ENCODE peak calls at places on chromosomes 13 and 19, in four cellular contexts. B is uterus, H is heart left ventricle, G is hepatocyte. W is an unnamed sample. For H3K27me3, the result is how much of the 10 kb centered on the place peaks cover.

GRCh38 chr19:48398329-48399235 is 5.1 kb downstream of the GRIN2D start:
- DNase-seq in H (peak), B (no peak), G (peak), W (peak)

GRCh38 chr13:112733112-112733511 is 43.3 kb downstream of the ATP11A start:
- DNase-seq in H (no peak), B (no peak), G (no peak), W (no peak)

GRCh38 chr19:14113762-14114414 is 3.7 kb downstream of the PRKACA start:
- DNase-seq in H (peak), B (no peak), G (peak), W (no peak)

GRCh38 chr19:50906217-50906616 is 5.0 kb downstream of the KLK4 start:
- DNase-seq in B (no peak), G (peak), H (no peak), W (peak)

GRCh38 chr19:752652-753517 is 2.0 kb downstream of the MISP start:
- DNase-seq in G (peak), B (no peak), H (no peak), W (no peak)

GRCh38 chr19:13154241-13154778 is 4.1 kb downstream of the IER2 start:
- DNase-seq in B (peak), G (peak), H (peak), W (peak)

GRCh38 chr19:662207-662961 is 630 bp downstream of the RNF126 start:
- DNase-seq in H (peak), G (peak), B (no peak), W (peak)

GRCh38 chr19:15836345-15836594 is 20.8 kb upstream of the OR10H1 start:
- DNase-seq in H (no peak), G (no peak), B (peak), W (no peak)

GRCh38 chr19:19074172-19074905 is 10.5 kb downstream of the SLC25A42 start:
- DNase-seq in B (no peak), H (no peak), G (no peak), W (no peak)

GRCh38 chr19:30665449-30665848 is 293.3 kb downstream of the ZNF536 start:
- DNase-seq in G (no peak), B (no peak), H (no peak), W (no peak)

GRCh38 chr13:40969169-40969901 is 49.8 kb downstream of the ELF1 start:
- DNase-seq in G (no peak), H (no peak), B (no peak), W (no peak)

GRCh38 chr13:67932991-67933390 is 702.9 kb upstream of the PCDH9 start:
- DNase-seq in G (no peak), B (no peak), H (no peak), W (no peak)

GRCh38 chr13:104553156-104553555 is 1486.9 kb upstream of the SLC10A2 start:
- DNase-seq in B (no peak), G (no peak), H (no peak), W (no peak)

GRCh38 chr19:33302974-33303790 is 848 bp upstream of the CEBPA start:
- DNase-seq in H (peak), G (peak), B (peak), W (peak)

GRCh38 chr13:63463782-63464610 is 2048.3 kb upstream of the PCDH20 start:
- DNase-seq in H (no peak), B (no peak), G (no peak), W (no peak)

GRCh38 chr13:49374585-49375290 is 69.1 kb downstream of the CAB39L start:
- DNase-seq in G (no peak), H (no peak), B (no peak), W (no peak)

GRCh38 chr19:4379383-4380253 is 20.7 kb downstream of the SH3GL1 start:
- DNase-seq in B (peak), G (no peak), H (no peak), W (peak)

GRCh38 chr19:28168557-28168956 is 1044.4 kb downstream of the UQCRFS1 start:
- DNase-seq in H (no peak), G (no peak), B (no peak), W (no peak)

GRCh38 chr19:28166025-28166424 is 1046.9 kb downstream of the UQCRFS1 start:
- DNase-seq in B (no peak), G (no peak), H (no peak), W (no peak)

GRCh38 chr19:28170066-28170465 is 1042.9 kb downstream of the UQCRFS1 start:
- DNase-seq in B (no peak), H (no peak), G (no peak), W (no peak)

GRCh38 chr19:28171983-28172382 is 1041.0 kb downstream of the UQCRFS1 start:
- DNase-seq in B (no peak), H (no peak), G (no peak), W (no peak)

GRCh38 chr19:28169168-28169862 is 1043.6 kb downstream of the UQCRFS1 start:
- DNase-seq in H (no peak), B (no peak), G (no peak), W (no peak)
- TF ChIP-seq CTCF in H (no peak), B (no peak), G (no peak), W (no peak)

GRCh38 chr19:2054763-2055162 is 3.7 kb upstream of the MKNK2 start:
- DNase-seq in H (no peak), B (no peak), G (no peak), W (no peak)
- H3K27ac ChIP-seq in H (peak), B (peak), G (no peak), W (no peak)

DNA sequence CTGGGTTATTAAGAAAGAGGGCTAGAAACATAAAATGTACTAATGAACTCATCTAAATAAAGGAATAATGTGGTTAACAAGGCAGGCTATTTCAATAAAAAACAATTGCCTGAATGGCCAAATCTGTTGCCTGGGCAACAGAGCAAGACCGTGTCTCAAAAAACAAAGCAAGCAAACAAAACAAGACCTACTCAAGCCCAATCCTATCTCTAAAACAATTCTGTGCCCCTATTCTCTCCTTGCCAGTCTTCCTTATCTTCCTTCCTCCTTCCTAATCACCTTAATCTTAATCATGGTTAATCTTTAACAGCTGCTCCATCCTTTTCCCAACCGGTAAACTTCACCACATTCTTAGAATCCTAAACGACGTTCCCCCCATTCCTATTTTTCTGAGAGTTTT is 12.1 kb downstream of the IGFL1 start:
- DNase-seq in H (no peak), G (no peak), B (no peak), W (no peak)
- H3K27me3 ChIP-seq in H (half or more), G (under half), B (under half), W (under half)

GRCh38 chr13:43805071-43805468 is 18.3 kb upstream of the ENOX1 start:
- DNase-seq in H (no peak), G (peak), B (peak), W (no peak)

GRCh38 chr13:43800828-43801227 is 14.1 kb upstream of the ENOX1 start:
- DNase-seq in B (no peak), G (no peak), H (no peak), W (no peak)

GRCh38 chr13:43805681-43806128 is 18.9 kb upstream of the ENOX1 start:
- DNase-seq in G (no peak), H (no peak), B (no peak), W (peak)

GRCh38 chr13:43802511-43802910 is 15.7 kb upstream of the ENOX1 start:
- DNase-seq in H (no peak), B (no peak), G (no peak), W (no peak)

DNA sequence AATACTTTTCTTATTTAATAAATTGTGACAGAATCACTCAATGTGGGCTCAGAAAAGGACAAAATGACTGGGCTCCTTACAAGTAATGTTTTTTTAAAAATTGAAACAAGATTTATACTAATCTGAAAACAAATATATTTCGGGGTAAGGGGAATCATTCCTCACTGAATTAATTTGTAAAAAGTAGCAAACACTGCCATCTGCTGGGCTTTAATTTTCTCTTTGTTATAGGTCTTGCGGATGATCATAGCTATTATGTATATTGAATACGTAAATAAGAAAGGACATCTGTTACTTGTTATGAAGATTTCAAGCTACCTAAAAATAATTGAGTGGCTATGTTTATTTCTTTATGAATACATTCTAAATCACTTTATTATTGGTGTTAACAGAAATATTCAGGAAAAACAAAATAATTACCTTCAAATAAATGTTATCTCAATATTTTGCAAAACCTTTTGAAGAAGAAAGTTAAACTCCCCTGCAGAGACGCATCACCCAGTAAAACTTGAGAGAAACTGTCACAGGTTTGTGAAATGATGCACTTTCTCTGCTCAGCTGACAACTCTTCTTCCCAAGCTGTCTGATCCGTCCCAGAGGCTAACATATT is 17.8 kb upstream of the ENOX1 start:
- DNase-seq in B (no peak), G (peak), H (no peak), W (peak)
- TF ChIP-seq CTCF in B (peak), G (peak), H (peak), W (peak)

GRCh38 chr13:45122941-45123340 is 2.6 kb downstream of the GTF2F2 start:
- DNase-seq in G (no peak), H (no peak), B (no peak), W (no peak)

GRCh38 chr13:45119990-45120864 is at the start of gene GTF2F2:
- DNase-seq in G (peak), H (peak), B (peak), W (peak)

GRCh38 chr13:45119469-45119989 is 781 bp upstream of the GTF2F2 start:
- DNase-seq in H (no peak), G (peak), B (no peak), W (no peak)

GRCh38 chr13:45120967-45121366 is 657 bp downstream of the GTF2F2 start:
- DNase-seq in H (no peak), B (no peak), G (no peak), W (no peak)

DNA sequence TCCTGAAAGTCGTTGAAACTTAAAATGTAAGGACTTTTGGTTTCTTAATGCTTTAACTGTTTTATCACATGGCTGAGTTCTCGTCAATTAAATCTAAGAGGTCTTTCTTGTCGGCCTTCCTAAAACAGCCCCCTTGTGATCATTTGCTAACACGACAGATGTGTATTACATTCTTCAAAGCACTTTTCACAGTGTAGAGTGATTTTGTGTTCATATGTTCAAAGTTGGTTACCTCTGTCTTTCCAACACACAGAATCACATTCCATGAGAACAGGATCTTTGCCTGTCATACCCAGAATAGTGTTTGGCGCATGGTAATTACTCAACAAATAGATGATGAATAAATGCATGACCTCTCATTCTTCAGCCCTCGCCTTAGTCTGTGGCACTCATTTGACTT is 1.1 kb downstream of the GTF2F2 start:
- DNase-seq in B (no peak), H (no peak), G (peak), W (peak)
- H3K27ac ChIP-seq in B (no peak), H (no peak), G (peak), W (peak)

DNA sequence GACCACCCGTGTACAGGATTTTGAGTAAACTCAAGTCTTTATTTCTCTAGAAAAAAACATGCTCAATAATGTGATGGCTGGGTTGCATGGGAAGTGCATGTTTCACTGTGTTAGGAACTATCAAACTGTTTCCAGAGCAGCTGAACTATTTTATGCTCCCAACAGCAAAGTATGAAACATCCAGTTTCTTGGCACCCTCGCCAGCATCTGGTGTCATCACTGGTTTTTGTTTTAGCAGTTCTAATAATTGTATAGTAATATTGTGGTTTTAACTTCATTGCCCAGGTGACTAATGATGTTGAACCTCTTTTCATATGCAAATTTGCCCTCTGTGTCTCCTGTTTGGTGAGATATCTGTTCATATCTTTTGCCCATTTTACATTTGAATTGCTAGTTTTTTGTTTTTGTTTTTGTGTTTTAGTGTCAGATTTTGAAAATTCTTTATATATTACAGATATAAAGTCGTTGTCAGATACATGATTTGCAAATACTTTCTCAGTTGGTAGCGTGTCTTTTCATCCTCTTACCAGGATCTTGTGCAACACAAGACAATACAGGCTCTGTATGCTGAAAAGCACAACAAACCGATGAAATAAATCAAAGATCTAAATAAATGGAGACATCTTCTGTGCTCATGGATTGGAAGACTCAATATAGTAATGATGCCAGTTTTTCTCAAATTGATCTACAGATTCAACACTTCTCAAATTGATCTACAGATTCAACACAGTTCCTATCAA is 87.8 kb downstream of the IPO5 start:
- DNase-seq in B (no peak), G (no peak), H (no peak), W (no peak)
- H3K27me3 ChIP-seq in B (under half), G (under half), H (under half), W (under half)

DNA sequence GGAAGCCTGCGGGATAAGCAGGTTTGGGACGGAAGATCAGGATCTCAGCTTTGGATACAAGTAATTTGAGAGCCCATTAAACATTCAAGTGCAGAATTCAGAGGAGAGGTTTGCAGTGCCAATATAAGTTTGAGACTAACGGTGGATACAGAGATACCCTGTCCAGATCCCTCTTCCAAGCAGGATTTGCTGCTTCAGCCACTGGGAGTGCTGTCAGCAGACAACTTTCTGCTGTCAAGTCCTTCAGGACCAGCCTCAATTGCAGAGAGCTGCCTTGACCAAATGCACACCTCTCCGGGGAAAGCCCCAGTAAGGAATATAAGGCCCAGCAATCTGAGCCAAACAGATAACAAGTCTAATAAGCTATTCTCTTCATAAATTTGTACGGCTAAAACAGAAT is 46.1 kb upstream of the ZNF780A start:
- DNase-seq in G (no peak), B (no peak), H (no peak), W (no peak)
- TF ChIP-seq CTCF in G (peak), B (no peak), H (no peak), W (no peak)